ENCODE peak calls at places on chromosomes 16 and 17, in four cellular contexts. One of them, this sample, is unnamed.

GRCh38 chr17:31594416-31594815 is 202.9 kb downstream of the RAB11FIP4 start:
- DNase-seq in H1: no peak
- DNase-seq in K562: no peak
- DNase-seq in GM12878: no peak
- DNase-seq in this sample: no peak

GRCh38 chr16:67248401-67249177 is at the start of gene SLC9A5:
- DNase-seq in H1: no peak
- DNase-seq in K562: peak; percentile 57
- DNase-seq in GM12878: no peak
- DNase-seq in this sample: no peak

GRCh38 chr17:35748323-35748960 is 4.6 kb downstream of the GAS2L2 start:
- DNase-seq in H1: no peak
- DNase-seq in K562: no peak
- DNase-seq in GM12878: no peak
- DNase-seq in this sample: no peak

GRCh38 chr16:62190426-62190825 is 154.2 kb upstream of the CDH8 start:
- DNase-seq in H1: no peak
- DNase-seq in K562: no peak
- DNase-seq in GM12878: no peak
- DNase-seq in this sample: no peak

GRCh38 chr17:12648498-12648897 is 17.2 kb upstream of the MYOCD start:
- DNase-seq in H1: no peak
- DNase-seq in K562: no peak
- DNase-seq in GM12878: no peak
- DNase-seq in this sample: no peak

GRCh38 chr17:4566785-4567184 is 6.4 kb upstream of the GGT6 start:
- DNase-seq in H1: no peak
- DNase-seq in K562: peak; percentile 65
- DNase-seq in GM12878: no peak
- DNase-seq in this sample: peak; percentile 66

GRCh38 chr17:78523939-78524655 is 53.1 kb downstream of the DNAH17 start:
- DNase-seq in H1: no peak
- DNase-seq in K562: no peak
- DNase-seq in GM12878: no peak
- DNase-seq in this sample: no peak

GRCh38 chr17:37043201-37043600 is 94.4 kb downstream of the AATF start:
- DNase-seq in H1: no peak
- DNase-seq in K562: no peak
- DNase-seq in GM12878: no peak
- DNase-seq in this sample: no peak

GRCh38 chr16:24116371-24116770 is 139.8 kb upstream of the CACNG3 start:
- DNase-seq in H1: no peak
- DNase-seq in K562: peak; percentile 53
- DNase-seq in GM12878: no peak
- DNase-seq in this sample: no peak

GRCh38 chr17:2842464-2842863 is 46.2 kb downstream of the RAP1GAP2 start:
- DNase-seq in H1: no peak
- DNase-seq in K562: no peak
- DNase-seq in GM12878: no peak
- DNase-seq in this sample: no peak

GRCh38 chr17:39705786-39706348 is 6.0 kb downstream of the ERBB2 start:
- DNase-seq in H1: no peak
- DNase-seq in K562: no peak
- DNase-seq in GM12878: no peak
- DNase-seq in this sample: peak; percentile 60

GRCh38 chr16:17777461-17777863 is 306.7 kb upstream of the XYLT1 start:
- DNase-seq in H1: no peak
- DNase-seq in K562: no peak
- DNase-seq in GM12878: no peak
- DNase-seq in this sample: no peak

GRCh38 chr16:65497571-65497970 is 375.7 kb upstream of the CDH11 start:
- DNase-seq in H1: no peak
- DNase-seq in K562: no peak
- DNase-seq in GM12878: no peak
- DNase-seq in this sample: no peak

GRCh38 chr17:62565817-62566216 is 61.7 kb upstream of the MRC2 start:
- DNase-seq in H1: no peak
- DNase-seq in K562: no peak
- DNase-seq in GM12878: no peak
- DNase-seq in this sample: no peak

GRCh38 chr17:1186923-1187771 is 7.4 kb upstream of the ABR start:
- DNase-seq in H1: no peak
- DNase-seq in K562: peak; percentile 74
- DNase-seq in GM12878: no peak
- DNase-seq in this sample: peak; percentile 72

GRCh38 chr17:47615766-47616424 is 33.8 kb upstream of the KPNB1 start:
- DNase-seq in H1: no peak
- DNase-seq in K562: peak; percentile 31
- DNase-seq in GM12878: peak; percentile 16
- DNase-seq in this sample: peak; percentile 52

GRCh38 chr17:39722104-39722503 is 8.2 kb downstream of the MIEN1 start:
- DNase-seq in H1: no peak
- DNase-seq in K562: no peak
- DNase-seq in GM12878: no peak
- DNase-seq in this sample: no peak

GRCh38 chr16:49023095-49023494 is 258.5 kb downstream of the CBLN1 start:
- DNase-seq in H1: no peak
- DNase-seq in K562: no peak
- DNase-seq in GM12878: no peak
- DNase-seq in this sample: peak; percentile 36

GRCh38 chr16:49615606-49616005 is 240.3 kb downstream of the ZNF423 start:
- DNase-seq in H1: no peak
- DNase-seq in K562: no peak
- DNase-seq in GM12878: no peak
- DNase-seq in this sample: no peak

GRCh38 chr17:68383443-68384321 is 73.6 kb downstream of the WIPI1 start:
- DNase-seq in H1: no peak
- DNase-seq in K562: no peak
- DNase-seq in GM12878: no peak
- DNase-seq in this sample: peak; percentile 86

GRCh38 chr17:47238321-47239010 is 15.2 kb upstream of the ITGB3 start:
- DNase-seq in H1: no peak
- DNase-seq in K562: no peak
- DNase-seq in GM12878: no peak
- DNase-seq in this sample: no peak

GRCh38 chr17:44672479-44673093 is 16.3 kb downstream of the MEIOC start:
- DNase-seq in H1: no peak
- DNase-seq in K562: peak; percentile 26
- DNase-seq in GM12878: no peak
- DNase-seq in this sample: peak; percentile 18

GRCh38 chr17:2151634-2152033 is 96.7 kb downstream of the HIC1 start:
- DNase-seq in H1: no peak
- DNase-seq in K562: no peak
- DNase-seq in GM12878: no peak
- DNase-seq in this sample: no peak

GRCh38 chr16:86554599-86554916 is 477 bp downstream of the MTHFSD start:
- DNase-seq in H1: no peak
- DNase-seq in K562: no peak
- DNase-seq in GM12878: no peak
- DNase-seq in this sample: no peak

GRCh38 chr16:79656537-79657115 is 56.1 kb upstream of the MAF start:
- DNase-seq in H1: no peak
- DNase-seq in K562: no peak
- DNase-seq in GM12878: no peak
- DNase-seq in this sample: no peak

GRCh38 chr16:66913081-66913480 is 5.6 kb downstream of the CDH16 start:
- DNase-seq in H1: no peak
- DNase-seq in K562: no peak
- DNase-seq in GM12878: no peak
- DNase-seq in this sample: no peak

GRCh38 chr17:383771-384621 is 31.4 kb upstream of the RPH3AL start:
- DNase-seq in H1: no peak
- DNase-seq in K562: no peak
- DNase-seq in GM12878: no peak
- DNase-seq in this sample: no peak

GRCh38 chr16:81647527-81647926 is 131.6 kb upstream of the PLCG2 start:
- DNase-seq in H1: no peak
- DNase-seq in K562: no peak
- DNase-seq in GM12878: no peak
- DNase-seq in this sample: peak; percentile 76

GRCh38 chr17:3590768-3591167 is 18.4 kb downstream of the TRPV1 start:
- DNase-seq in H1: no peak
- DNase-seq in K562: no peak
- DNase-seq in GM12878: no peak
- DNase-seq in this sample: no peak

GRCh38 chr16:24493859-24494258 is 45.5 kb upstream of the RBBP6 start:
- DNase-seq in H1: no peak
- DNase-seq in K562: no peak
- DNase-seq in GM12878: no peak
- DNase-seq in this sample: no peak

GRCh38 chr16:87837627-87838289 is 31.5 kb downstream of the SLC7A5 start:
- DNase-seq in H1: no peak
- DNase-seq in K562: no peak
- DNase-seq in GM12878: no peak
- DNase-seq in this sample: no peak

GRCh38 chr16:84368327-84368996 is at the start of gene ATP2C2:
- DNase-seq in H1: peak; percentile 66
- DNase-seq in K562: no peak
- DNase-seq in GM12878: no peak
- DNase-seq in this sample: peak; percentile 51
- TF ChIP-seq EGR1 in H1: no peak
- TF ChIP-seq EGR1 in K562: no peak
- TF ChIP-seq EGR1 in GM12878: no peak
- TF ChIP-seq EGR1 in this sample: no peak

GRCh38 chr17:7177210-7177953 is 1.8 kb downstream of the ASGR1 start:
- DNase-seq in H1: no peak
- DNase-seq in K562: peak; percentile 84
- DNase-seq in GM12878: no peak
- DNase-seq in this sample: no peak
- TF ChIP-seq EGR1 in H1: no peak
- TF ChIP-seq EGR1 in K562: peak; percentile 50
- TF ChIP-seq EGR1 in GM12878: no peak
- TF ChIP-seq EGR1 in this sample: no peak

DNA sequence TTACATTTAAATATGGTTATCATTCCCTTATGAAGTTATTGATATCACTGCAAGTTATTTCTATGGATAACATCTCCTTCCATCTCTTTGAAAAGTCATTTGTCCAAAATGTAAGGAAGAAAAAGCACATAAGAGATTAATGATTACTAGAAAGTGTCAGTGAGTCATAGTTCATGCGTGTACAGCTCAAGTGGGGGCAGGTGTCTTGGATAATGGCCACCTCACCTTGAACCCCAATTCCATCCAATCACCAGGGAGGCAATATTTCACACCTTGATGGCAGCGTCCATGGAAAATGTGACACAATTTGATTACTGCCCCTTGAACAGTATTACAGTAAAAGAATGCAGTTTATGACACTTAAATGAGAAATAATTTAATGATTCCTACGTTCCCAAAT is 358.3 kb upstream of the SOX9 start:
- DNase-seq in H1: no peak
- DNase-seq in K562: no peak
- DNase-seq in GM12878: no peak
- DNase-seq in this sample: no peak
- TF ChIP-seq EGR1 in H1: no peak
- TF ChIP-seq EGR1 in K562: no peak
- TF ChIP-seq EGR1 in GM12878: no peak
- TF ChIP-seq EGR1 in this sample: no peak

GRCh38 chr17:82064433-82065192 is 991 bp downstream of the DUS1L start:
- DNase-seq in H1: no peak
- DNase-seq in K562: no peak
- DNase-seq in GM12878: no peak
- DNase-seq in this sample: no peak
- TF ChIP-seq EGR1 in H1: no peak
- TF ChIP-seq EGR1 in K562: no peak
- TF ChIP-seq EGR1 in GM12878: no peak
- TF ChIP-seq EGR1 in this sample: no peak

GRCh38 chr17:58310511-58311428 is 17.8 kb downstream of the TSPOAP1 start:
- DNase-seq in H1: no peak
- DNase-seq in K562: no peak
- DNase-seq in GM12878: no peak
- DNase-seq in this sample: no peak

GRCh38 chr17:58312021-58312630 is 16.5 kb downstream of the TSPOAP1 start:
- DNase-seq in H1: no peak
- DNase-seq in K562: no peak
- DNase-seq in GM12878: no peak
- DNase-seq in this sample: no peak

GRCh38 chr17:58312824-58313223 is 15.8 kb downstream of the TSPOAP1 start:
- DNase-seq in H1: no peak
- DNase-seq in K562: no peak
- DNase-seq in GM12878: no peak
- DNase-seq in this sample: no peak

GRCh38 chr17:58309918-58310259 is 18.7 kb downstream of the TSPOAP1 start:
- DNase-seq in H1: no peak
- DNase-seq in K562: no peak
- DNase-seq in GM12878: no peak
- DNase-seq in this sample: no peak

DNA sequence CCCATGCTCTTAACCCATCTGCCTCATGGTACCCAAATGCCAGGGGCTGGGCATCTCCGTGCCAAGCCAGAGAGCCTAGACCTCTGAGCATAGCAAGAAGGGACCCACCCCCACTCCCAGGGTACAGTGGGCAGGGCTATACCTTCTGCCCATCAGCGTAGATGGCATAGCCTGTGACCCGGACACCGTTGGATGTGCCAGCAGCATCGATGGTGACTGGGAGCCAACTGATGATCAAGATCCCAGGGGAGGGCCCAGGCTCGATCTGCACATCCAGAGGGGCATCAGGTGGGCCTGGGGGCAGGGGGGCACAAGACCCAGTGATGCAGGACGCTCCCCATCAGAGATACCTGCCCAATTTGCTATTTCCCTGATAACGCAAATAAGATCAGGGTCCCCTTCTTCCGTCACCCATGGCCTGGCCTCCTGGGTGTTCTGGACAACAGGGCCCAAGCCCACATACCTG is 17.1 kb downstream of the TSPOAP1 start:
- DNase-seq in H1: no peak
- DNase-seq in K562: no peak
- DNase-seq in GM12878: no peak
- DNase-seq in this sample: no peak
- TF ChIP-seq EGR1 in H1: no peak
- TF ChIP-seq EGR1 in K562: no peak
- TF ChIP-seq EGR1 in GM12878: no peak
- TF ChIP-seq EGR1 in this sample: no peak

GRCh38 chr16:30966033-30966619 is 8.6 kb downstream of the SETD1A start:
- DNase-seq in H1: no peak
- DNase-seq in K562: no peak
- DNase-seq in GM12878: no peak
- DNase-seq in this sample: no peak

GRCh38 chr16:30969246-30969842 is 11.8 kb downstream of the SETD1A start:
- DNase-seq in H1: no peak
- DNase-seq in K562: no peak
- DNase-seq in GM12878: no peak
- DNase-seq in this sample: no peak

GRCh38 chr16:30964540-30965226 is 7.1 kb downstream of the SETD1A start:
- DNase-seq in H1: no peak
- DNase-seq in K562: no peak
- DNase-seq in GM12878: no peak
- DNase-seq in this sample: no peak

GRCh38 chr16:30965436-30965835 is 7.9 kb downstream of the SETD1A start:
- DNase-seq in H1: no peak
- DNase-seq in K562: no peak
- DNase-seq in GM12878: no peak
- DNase-seq in this sample: no peak

GRCh38 chr16:30967795-30968194 is 10.2 kb downstream of the SETD1A start:
- DNase-seq in H1: no peak
- DNase-seq in K562: no peak
- DNase-seq in GM12878: no peak
- DNase-seq in this sample: no peak
- TF ChIP-seq EGR1 in H1: no peak
- TF ChIP-seq EGR1 in K562: no peak
- TF ChIP-seq EGR1 in GM12878: no peak
- TF ChIP-seq EGR1 in this sample: no peak

This sample was measured in HCT116.